ENCODE peak calls at places on chromosomes 6 and 20, in five cellular contexts. One of them, this sample, is unnamed.

GRCh38 chr20:37347891-37348642 is 2.1 kb downstream of the SRC start:
- DNase-seq in AG10803: no peak
- DNase-seq in aorta: no peak
- DNase-seq in Caco-2: peak; percentile 59
- DNase-seq in fibroblast of pulmonary artery: no peak
- DNase-seq in this sample: no peak

GRCh38 chr20:400121-400450 is 8.0 kb upstream of the RBCK1 start:
- DNase-seq in AG10803: no peak
- DNase-seq in Caco-2: no peak
- DNase-seq in aorta: no peak
- DNase-seq in fibroblast of pulmonary artery: no peak
- DNase-seq in this sample: no peak

GRCh38 chr6:17845598-17845997 is 138.9 kb upstream of the NUP153 start:
- DNase-seq in aorta: no peak
- DNase-seq in AG10803: no peak
- DNase-seq in fibroblast of pulmonary artery: no peak
- DNase-seq in Caco-2: no peak
- DNase-seq in this sample: peak; percentile 12

GRCh38 chr20:57622579-57623381 is 2.6 kb upstream of the ZBP1 start:
- DNase-seq in AG10803: peak; percentile 42
- DNase-seq in fibroblast of pulmonary artery: peak; percentile 56
- DNase-seq in aorta: peak; percentile 63
- DNase-seq in Caco-2: peak; percentile 81
- DNase-seq in this sample: peak; percentile 24

GRCh38 chr6:139370707-139371345 is 3.6 kb downstream of the CITED2 start:
- DNase-seq in Caco-2: no peak
- DNase-seq in aorta: no peak
- DNase-seq in fibroblast of pulmonary artery: peak; percentile 46
- DNase-seq in AG10803: no peak
- DNase-seq in this sample: no peak

GRCh38 chr6:88059221-88059620 is 11.6 kb downstream of the SPACA1 start:
- DNase-seq in aorta: no peak
- DNase-seq in fibroblast of pulmonary artery: no peak
- DNase-seq in Caco-2: no peak
- DNase-seq in AG10803: no peak
- DNase-seq in this sample: no peak

GRCh38 chr6:11392778-11393507 is 144.6 kb upstream of the TMEM170B start:
- DNase-seq in aorta: peak; percentile 60
- DNase-seq in Caco-2: peak; percentile 67
- DNase-seq in AG10803: no peak
- DNase-seq in fibroblast of pulmonary artery: peak; percentile 14
- DNase-seq in this sample: no peak

GRCh38 chr6:108716801-108717791 is 131.1 kb upstream of the ARMC2 start:
- DNase-seq in fibroblast of pulmonary artery: no peak
- DNase-seq in Caco-2: no peak
- DNase-seq in aorta: no peak
- DNase-seq in AG10803: no peak
- DNase-seq in this sample: no peak

GRCh38 chr6:115914098-115914497 is 146.6 kb downstream of the FRK start:
- DNase-seq in AG10803: no peak
- DNase-seq in Caco-2: no peak
- DNase-seq in aorta: no peak
- DNase-seq in fibroblast of pulmonary artery: peak; percentile 3
- DNase-seq in this sample: no peak

GRCh38 chr20:56826971-56827645 is 198.0 kb downstream of the TFAP2C start:
- DNase-seq in Caco-2: peak; percentile 38
- DNase-seq in aorta: no peak
- DNase-seq in fibroblast of pulmonary artery: peak; percentile 45
- DNase-seq in AG10803: peak; percentile 94
- DNase-seq in this sample: no peak

GRCh38 chr6:135180458-135181332 is at the start of gene MYB:
- DNase-seq in fibroblast of pulmonary artery: peak; percentile 49
- DNase-seq in AG10803: peak; percentile 25
- DNase-seq in aorta: peak; percentile 57
- DNase-seq in Caco-2: peak; percentile 52
- DNase-seq in this sample: peak; percentile 83

GRCh38 chr20:44664127-44664526 is 12.6 kb upstream of the ADA start:
- DNase-seq in aorta: no peak
- DNase-seq in fibroblast of pulmonary artery: no peak
- DNase-seq in AG10803: no peak
- DNase-seq in Caco-2: no peak
- DNase-seq in this sample: no peak

GRCh38 chr20:48025061-48025515 is 239.8 kb upstream of the SULF2 start:
- DNase-seq in AG10803: peak; percentile 95
- DNase-seq in Caco-2: no peak
- DNase-seq in fibroblast of pulmonary artery: peak; percentile 88
- DNase-seq in aorta: peak; percentile 78
- DNase-seq in this sample: no peak

GRCh38 chr20:64164123-64164836 is at the start of gene MYT1:
- DNase-seq in Caco-2: no peak
- DNase-seq in fibroblast of pulmonary artery: no peak
- DNase-seq in AG10803: no peak
- DNase-seq in aorta: no peak
- DNase-seq in this sample: peak; percentile 86

GRCh38 chr6:114170372-114170771 is 172.5 kb downstream of the HS3ST5 start:
- DNase-seq in Caco-2: no peak
- DNase-seq in AG10803: no peak
- DNase-seq in fibroblast of pulmonary artery: no peak
- DNase-seq in aorta: no peak
- DNase-seq in this sample: no peak

GRCh38 chr6:18342223-18342622 is 44.9 kb upstream of the RNF144B start:
- DNase-seq in Caco-2: no peak
- DNase-seq in fibroblast of pulmonary artery: no peak
- DNase-seq in AG10803: no peak
- DNase-seq in aorta: no peak
- DNase-seq in this sample: no peak

GRCh38 chr6:162856885-162857284 is 129.1 kb downstream of the PACRG start:
- DNase-seq in fibroblast of pulmonary artery: peak; percentile 88
- DNase-seq in aorta: no peak
- DNase-seq in Caco-2: no peak
- DNase-seq in AG10803: peak; percentile 82
- DNase-seq in this sample: peak; percentile 86

GRCh38 chr6:157946865-157947532 is 34.7 kb upstream of the SYNJ2 start:
- DNase-seq in Caco-2: no peak
- DNase-seq in AG10803: peak; percentile 22
- DNase-seq in fibroblast of pulmonary artery: peak; percentile 27
- DNase-seq in aorta: no peak
- DNase-seq in this sample: peak; percentile 5

GRCh38 chr6:136738178-136739057 is 53.9 kb downstream of the MAP3K5 start:
- DNase-seq in Caco-2: no peak
- DNase-seq in AG10803: peak; percentile 36
- DNase-seq in fibroblast of pulmonary artery: peak; percentile 62
- DNase-seq in aorta: no peak
- DNase-seq in this sample: no peak

GRCh38 chr20:10705801-10706459 is 32.1 kb upstream of the JAG1 start:
- DNase-seq in fibroblast of pulmonary artery: no peak
- DNase-seq in Caco-2: no peak
- DNase-seq in AG10803: no peak
- DNase-seq in aorta: no peak
- DNase-seq in this sample: no peak

GRCh38 chr6:13273931-13274706 is 54.2 kb downstream of the TBC1D7 start:
- DNase-seq in fibroblast of pulmonary artery: no peak
- DNase-seq in AG10803: no peak
- DNase-seq in aorta: peak; percentile 73
- DNase-seq in Caco-2: peak; percentile 50
- DNase-seq in this sample: no peak